ENCODE peak calls at places on chromosomes 5 and 9, in six cellular contexts. P is colonic mucosa; Y is tibial artery; V is coronary artery; Z is astrocyte of the cerebellum; O is CD8-positive, alpha-beta T cell. L is an unnamed sample.
A peak's percentile ranks its signal among the peaks of the same experiment; 100 is the strongest.

GRCh38 chr9:129712595-129713524 is 40.0 kb downstream of the PTGES start:
- DNase-seq in Z (no peak), P (no peak), O (no peak), Y (no peak), V (peak; percentile 73), L (peak; percentile 69)

GRCh38 chr9:112647596-112647995 is 70.3 kb downstream of the INIP start:
- DNase-seq in Y (no peak), P (no peak), O (no peak), V (no peak), Z (no peak), L (no peak)

GRCh38 chr9:77156646-77157371 is 20.5 kb upstream of the VPS13A start:
- DNase-seq in Y (no peak), O (no peak), Z (no peak), P (no peak), V (no peak), L (no peak)

GRCh38 chr9:124399323-124399962 is 15.8 kb downstream of the PSMB7 start:
- DNase-seq in Y (peak; percentile 37), P (no peak), V (no peak), Z (no peak), O (no peak), L (peak; percentile 36)

GRCh38 chr5:142658278-142658677 is 27.6 kb downstream of the FGF1 start:
- DNase-seq in V (peak; percentile 24), Z (no peak), P (no peak), O (no peak), Y (no peak), L (no peak)

GRCh38 chr9:1319436-1319835 is 269.3 kb downstream of the DMRT2 start:
- DNase-seq in V (no peak), Y (no peak), O (no peak), P (no peak), Z (no peak), L (no peak)

GRCh38 chr9:109907810-109908458 is 127.9 kb downstream of the PALM2AKAP2 start:
- DNase-seq in Z (no peak), O (no peak), V (no peak), P (no peak), Y (no peak), L (no peak)

GRCh38 chr5:95862636-95863382 is 40.3 kb upstream of the GLRX start:
- DNase-seq in O (no peak), Z (no peak), V (no peak), Y (no peak), P (peak; percentile 11), L (no peak)

GRCh38 chr5:150352531-150353394 is 4.7 kb upstream of the TCOF1 start:
- DNase-seq in O (no peak), V (no peak), P (peak; percentile 36), Z (no peak), Y (no peak), L (no peak)

GRCh38 chr9:98909935-98910334 is 33.8 kb upstream of the COL15A1 start:
- DNase-seq in Z (no peak), V (no peak), P (no peak), O (no peak), Y (no peak), L (no peak)

GRCh38 chr9:7006417-7006816 is 248.6 kb downstream of the KDM4C start:
- DNase-seq in Y (no peak), O (no peak), Z (no peak), V (no peak), P (no peak), L (no peak)

GRCh38 chr9:131095666-131096489 is 453 bp upstream of the AIF1L start:
- DNase-seq in O (no peak), Z (no peak), P (peak; percentile 26), Y (no peak), V (no peak), L (no peak)

GRCh38 chr5:131749138-131749537 is 47.7 kb downstream of the FNIP1 start:
- DNase-seq in Y (no peak), V (no peak), P (no peak), Z (no peak), O (no peak), L (no peak)

GRCh38 chr9:130860458-130861316 is 25.6 kb downstream of the ABL1 start:
- DNase-seq in P (peak; percentile 38), V (peak; percentile 97), O (no peak), Y (peak; percentile 91), Z (peak; percentile 96), L (peak; percentile 97)

GRCh38 chr9:120928720-120929389 is 2.3 kb upstream of the TRAF1 start:
- DNase-seq in Y (peak; percentile 75), P (peak; percentile 84), O (peak; percentile 89), Z (no peak), V (peak; percentile 87), L (no peak)

GRCh38 chr5:34672196-34672595 is 16.1 kb downstream of the RAI14 start:
- DNase-seq in Z (no peak), P (no peak), Y (no peak), V (no peak), O (no peak), L (no peak)

GRCh38 chr5:42036379-42036778 is 111.3 kb downstream of the FBXO4 start:
- DNase-seq in Y (no peak), O (no peak), V (no peak), Z (no peak), P (no peak), L (no peak)

GRCh38 chr5:79774171-79774854 is 84.7 kb downstream of the CMYA5 start:
- DNase-seq in P (no peak), Z (no peak), O (no peak), V (no peak), Y (no peak), L (no peak)

GRCh38 chr5:149732500-149733128 is 2.5 kb downstream of the PPARGC1B start:
- DNase-seq in O (no peak), Y (peak; percentile 45), P (peak; percentile 82), Z (no peak), V (no peak), L (no peak)

GRCh38 chr9:105219291-105219805 is 25.1 kb upstream of the SLC44A1 start:
- DNase-seq in Z (no peak), O (no peak), Y (no peak), P (no peak), V (no peak), L (no peak)

GRCh38 chr5:157026789-157027424 is 32.0 kb downstream of the HAVCR1 start:
- DNase-seq in Y (no peak), Z (no peak), V (no peak), O (no peak), P (peak; percentile 34), L (no peak)

GRCh38 chr5:151155777-151156731 is 1.5 kb downstream of the ANXA6 start:
- DNase-seq in Y (no peak), P (no peak), O (no peak), V (no peak), Z (no peak), L (no peak)

GRCh38 chr5:16497546-16497945 is 31.9 kb upstream of the ZNF622 start:
- DNase-seq in P (no peak), O (no peak), Z (no peak), Y (no peak), V (no peak), L (no peak)
- H3K4me3 ChIP-seq in P (no peak overlapping the region), O (no peak overlapping the region), Z (no peak overlapping the region), Y (no peak overlapping the region), V (no peak overlapping the region), L (no peak overlapping the region)

GRCh38 chr9:86859966-86860365 is 87.3 kb downstream of the GAS1 start:
- DNase-seq in V (no peak), O (no peak), Y (no peak), Z (no peak), P (no peak), L (no peak)

GRCh38 chr9:86856259-86856658 is 91.0 kb downstream of the GAS1 start:
- DNase-seq in Y (no peak), V (no peak), P (no peak), O (no peak), Z (no peak), L (no peak)

GRCh38 chr9:86854898-86855523 is 92.3 kb downstream of the GAS1 start:
- DNase-seq in Y (no peak), V (no peak), Z (peak; percentile 94), O (no peak), P (no peak), L (peak; percentile 88)

GRCh38 chr9:86859056-86859455 is 88.2 kb downstream of the GAS1 start:
- DNase-seq in Z (no peak), V (no peak), Y (no peak), O (no peak), P (no peak), L (no peak)
- H3K4me3 ChIP-seq in Z (no peak overlapping the region), V (no peak overlapping the region), Y (no peak overlapping the region), O (no peak overlapping the region), P (no peak overlapping the region), L (no peak overlapping the region)

DNA sequence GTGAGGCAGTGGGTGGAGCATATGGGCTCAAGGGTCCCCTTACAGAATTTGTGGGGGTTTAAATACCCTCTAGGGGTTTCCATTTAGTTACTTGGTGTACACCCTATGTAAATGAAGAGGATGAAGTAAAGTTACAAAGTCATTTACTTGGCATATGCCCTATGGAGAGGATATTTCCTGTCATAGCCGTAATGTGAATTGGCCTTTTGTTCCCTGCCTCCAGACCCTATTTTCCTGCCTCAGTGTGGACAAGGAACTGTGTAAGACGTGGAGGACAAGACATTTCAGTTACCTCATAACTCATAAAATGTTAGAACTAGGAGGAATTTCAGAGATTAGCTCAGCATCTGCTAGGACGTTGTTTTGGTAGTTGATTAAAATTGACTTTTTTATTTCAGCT is 3.2 kb downstream of the POLR3G start:
- DNase-seq in O (no peak), Z (no peak), V (no peak), P (no peak), Y (no peak), L (no peak)
- H3K4me3 ChIP-seq in O (no peak overlapping the region), Z (no peak overlapping the region), V (peak overlapping the region; percentile 32), P (no peak overlapping the region), Y (no peak overlapping the region), L (no peak overlapping the region)

GRCh38 chr5:1122511-1123284 is 10.8 kb upstream of the SLC12A7 start:
- DNase-seq in Z (no peak), V (no peak), P (no peak), O (no peak), Y (no peak), L (no peak)

GRCh38 chr5:1121891-1122290 is 10.0 kb upstream of the SLC12A7 start:
- DNase-seq in V (no peak), Z (no peak), Y (no peak), O (no peak), P (no peak), L (no peak)

GRCh38 chr5:1124181-1125029 is 12.5 kb upstream of the SLC12A7 start:
- DNase-seq in V (no peak), P (no peak), Z (no peak), O (no peak), Y (no peak), L (no peak)

GRCh38 chr5:1125030-1125357 is 13.1 kb upstream of the SLC12A7 start:
- DNase-seq in O (no peak), Z (no peak), V (no peak), P (no peak), Y (peak; percentile 72), L (peak; percentile 17)

DNA sequence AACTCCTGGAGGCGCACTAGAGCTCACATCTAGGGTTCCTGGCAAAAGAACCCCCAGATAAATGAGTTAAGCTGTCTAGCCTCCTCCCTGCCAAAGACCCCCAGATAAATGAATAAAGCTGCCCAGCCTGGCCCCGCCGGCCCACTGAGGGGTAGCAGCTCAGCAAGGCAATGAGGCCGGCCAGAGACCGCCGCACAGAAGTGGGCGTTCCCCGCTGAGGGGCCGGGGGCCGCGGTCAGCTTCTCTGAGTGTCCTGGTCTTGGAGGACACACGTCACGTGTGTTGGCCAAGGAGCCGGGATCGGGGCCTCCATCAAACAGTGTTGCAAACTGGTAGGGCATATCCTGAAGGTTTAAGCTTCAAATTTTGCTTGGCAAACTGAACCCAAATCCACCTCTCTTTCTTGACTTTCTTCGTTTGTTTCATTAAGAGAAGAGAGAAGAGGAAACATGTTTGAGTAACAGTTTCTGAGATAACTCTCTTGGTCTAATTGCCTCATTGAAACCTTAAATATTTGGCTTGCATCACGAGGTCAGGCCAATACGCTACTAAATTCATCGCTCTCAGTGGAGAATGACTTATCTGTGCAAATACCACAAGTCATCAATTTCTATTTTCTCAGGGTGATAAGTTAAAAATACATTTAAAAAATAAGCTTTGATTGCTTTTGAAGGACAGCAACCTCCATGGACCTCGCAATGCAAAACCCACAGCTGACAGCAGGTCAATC is 11.7 kb upstream of the SLC12A7 start:
- DNase-seq in Z (no peak), V (no peak), P (no peak), Y (no peak), O (no peak), L (no peak)
- H3K4me3 ChIP-seq in Z (no peak overlapping the region), V (no peak overlapping the region), P (no peak overlapping the region), Y (no peak overlapping the region), O (no peak overlapping the region), L (no peak overlapping the region)